ENCODE peak calls at places on chromosome 4, in four cellular contexts. R is iPS-NIHi11, U is hippocampal formation, J is H54. P is an unnamed sample.

GRCh38 chr4:40388248-40388647 is 53.1 kb downstream of the CHRNA9 start:
- DNase-seq in R (no peak), U (no peak), J (no peak), P (no peak)

GRCh38 chr4:82780398-82781231 is 18.0 kb downstream of the SCD5 start:
- DNase-seq in R (no peak), U (peak), J (no peak), P (no peak)

GRCh38 chr4:77433102-77433733 is 172.4 kb upstream of the CXCL13 start:
- DNase-seq in R (peak), U (no peak), J (no peak), P (peak)

GRCh38 chr4:110211007-110211769 is 12.8 kb upstream of the ELOVL6 start:
- DNase-seq in R (peak), U (no peak), J (no peak), P (peak)

GRCh38 chr4:95049838-95050237 is 292.1 kb downstream of the BMPR1B start:
- DNase-seq in R (peak), U (no peak), J (no peak), P (peak)

GRCh38 chr4:126888968-126889367 is 743.8 kb upstream of the INTU start:
- DNase-seq in R (no peak), U (no peak), J (no peak), P (no peak)

GRCh38 chr4:76611164-76611563 is 176.1 kb downstream of the SHROOM3 start:
- DNase-seq in R (no peak), U (no peak), J (no peak), P (no peak)

GRCh38 chr4:62490635-62491034 is 1290.5 kb downstream of the ADGRL3 start:
- DNase-seq in R (no peak), U (no peak), J (no peak), P (no peak)

GRCh38 chr4:173420821-173421220 is 21.9 kb upstream of the SCRG1 start:
- DNase-seq in R (no peak), U (no peak), J (no peak), P (no peak)

GRCh38 chr4:87014284-87014782 is 79.5 kb downstream of the AFF1 start:
- DNase-seq in R (no peak), U (no peak), J (no peak), P (no peak)

GRCh38 chr4:168604496-168605373 is 107.9 kb downstream of the PALLD start:
- DNase-seq in R (peak), U (no peak), J (no peak), P (no peak)

GRCh38 chr4:2395038-2395437 is 23.4 kb downstream of the ZFYVE28 start:
- DNase-seq in R (no peak), U (no peak), J (peak), P (no peak)

GRCh38 chr4:87219648-87220093 is 747 bp downstream of the KLHL8 start:
- DNase-seq in R (peak), U (peak), J (peak), P (no peak)

GRCh38 chr4:110055014-110055768 is 142.5 kb downstream of the EGF start:
- DNase-seq in R (peak), U (no peak), J (no peak), P (no peak)

GRCh38 chr4:120870279-120870673 is 52.2 kb downstream of the PRDM5 start:
- DNase-seq in R (peak), U (no peak), J (no peak), P (no peak)

GRCh38 chr4:3059896-3060295 is 14.4 kb downstream of the HTT-AS start:
- DNase-seq in R (no peak), U (no peak), J (no peak), P (no peak)

GRCh38 chr4:6953751-6954380 is 44.2 kb downstream of the TBC1D14 start:
- DNase-seq in R (peak), U (no peak), J (peak), P (peak)

P was measured in T47D.